ENCODE peak calls at places on chromosomes 2 and 18, in ten cellular contexts. G, K, S, X, Q, E, P, N, H and Z are unnamed samples.
A peak's percentile ranks its signal among the peaks of the same experiment; 100 is the strongest.

GRCh38 chr2:120867290-120868231 is 131.9 kb downstream of the GLI2 start:
- DNase-seq in E (peak; percentile 70), P (peak; percentile 88), S (peak; percentile 65), H (peak; percentile 87), G (peak; percentile 72), K (peak; percentile 60), X (peak; percentile 48), Q (peak; percentile 70), N (peak; percentile 86), Z (peak; percentile 30)

GRCh38 chr2:20439193-20439475 is 7.7 kb upstream of the RHOB start:
- DNase-seq in N (no peak), P (no peak), K (peak; percentile 45), X (no peak), Q (peak; percentile 67), G (no peak), S (no peak), E (peak; percentile 58), H (peak; percentile 38), Z (no peak)

GRCh38 chr2:119629323-119629825 is 49.6 kb upstream of the TMEM177 start:
- DNase-seq in H (no peak), X (no peak), S (peak; percentile 14), G (no peak), P (no peak), E (no peak), N (no peak), K (no peak), Q (no peak), Z (no peak)

GRCh38 chr2:109722026-109722425 is 72.1 kb upstream of the RGPD5 start:
- DNase-seq in S (no peak), H (no peak), Q (no peak), K (no peak), X (no peak), G (no peak), N (no peak), P (no peak), E (no peak), Z (no peak)

GRCh38 chr2:232375164-232375563 is 3.4 kb upstream of the ALPP start:
- DNase-seq in G (no peak), N (no peak), K (no peak), H (no peak), E (peak; percentile 4), Q (no peak), S (peak; percentile 30), P (no peak), X (no peak), Z (no peak)

GRCh38 chr2:239722760-239723448 is 302.2 kb downstream of the NDUFA10 start:
- DNase-seq in H (no peak), P (no peak), G (no peak), K (no peak), S (no peak), N (no peak), E (no peak), Q (no peak), X (no peak), Z (no peak)

GRCh38 chr2:22800422-22800821 is 584.6 kb upstream of the KLHL29 start:
- DNase-seq in P (no peak), K (no peak), N (no peak), X (no peak), Q (no peak), E (no peak), G (no peak), S (peak; percentile 76), H (no peak), Z (no peak)

GRCh38 chr18:50586710-50587109 is 26.8 kb downstream of the MAPK4 start:
- DNase-seq in G (no peak), H (no peak), Q (no peak), N (no peak), P (no peak), X (no peak), S (no peak), K (no peak), E (no peak), Z (no peak)

GRCh38 chr2:116088246-116088645 is 1645.8 kb downstream of the DPP10 start:
- DNase-seq in N (no peak), H (no peak), K (no peak), P (no peak), G (no peak), S (no peak), X (no peak), E (no peak), Q (no peak), Z (no peak)

GRCh38 chr2:240983996-240984498 is 14.4 kb upstream of the SNED1 start:
- DNase-seq in H (no peak), X (peak; percentile 10), N (no peak), Q (no peak), S (no peak), K (no peak), E (peak; percentile 20), P (no peak), G (peak; percentile 65), Z (peak; percentile 45)

GRCh38 chr2:144751142-144751905 is 231.4 kb upstream of the ZEB2 start:
- DNase-seq in E (no peak), S (no peak), Q (no peak), K (no peak), H (no peak), X (no peak), P (no peak), G (no peak), N (no peak), Z (no peak)

GRCh38 chr18:10482363-10482984 is 28.0 kb downstream of the APCDD1 start:
- DNase-seq in G (no peak), Q (no peak), N (peak; percentile 34), H (no peak), P (no peak), K (no peak), E (no peak), X (no peak), S (peak; percentile 45), Z (peak; percentile 0)
- TF ChIP-seq CTCF in G (no peak), Q (no peak), N (no peak), H (no peak), P (no peak), K (no peak), E (no peak), X (no peak), S (peak; percentile 31), Z (no peak)

DNA sequence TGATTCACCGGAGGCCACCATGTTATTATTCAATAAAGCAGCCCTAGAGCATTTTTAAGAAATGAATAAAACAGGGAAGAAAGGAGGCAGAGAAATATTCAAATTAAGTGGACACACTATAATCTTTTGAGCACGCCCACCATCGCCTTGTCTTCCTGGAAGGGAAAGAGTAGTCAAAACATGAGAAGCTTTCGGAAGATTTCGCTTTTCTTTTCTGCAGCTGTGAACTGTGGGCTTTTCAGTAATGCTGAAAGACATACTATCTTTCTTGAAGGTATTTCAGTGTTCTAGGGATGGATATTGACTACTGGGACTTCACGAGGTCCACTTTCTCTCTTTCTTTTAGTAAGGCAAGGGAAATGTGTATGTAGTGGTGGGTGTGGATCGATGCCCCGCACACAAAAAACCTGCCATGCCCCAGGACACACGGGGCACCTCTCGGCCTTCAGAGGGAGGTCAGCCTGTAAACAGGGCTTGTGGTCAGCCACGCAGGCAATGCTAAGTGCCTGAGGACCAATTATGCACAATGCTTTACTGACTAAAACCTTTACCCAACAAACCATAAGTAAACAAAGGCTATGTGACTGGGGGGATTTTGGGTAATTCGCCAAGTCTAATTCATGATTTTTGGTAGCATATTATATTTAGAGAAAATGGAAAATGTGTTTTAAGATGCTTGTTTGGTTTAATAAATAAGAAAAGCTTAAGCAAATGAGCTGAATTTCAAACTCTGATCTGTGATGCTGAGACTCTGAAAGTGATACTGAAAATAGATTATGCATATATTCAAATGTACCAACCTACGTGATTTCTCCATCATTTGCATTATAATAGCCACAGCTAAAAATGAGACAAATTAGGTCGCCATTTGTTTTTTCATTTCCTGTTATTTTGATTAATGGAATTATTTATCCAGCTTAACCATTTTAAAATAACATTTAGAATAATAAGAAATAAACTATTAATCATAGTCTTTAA is 130.5 kb downstream of the ZNF516 start:
- DNase-seq in K (no peak), E (no peak), S (no peak), H (peak; percentile 35), X (no peak), N (no peak), P (no peak), G (no peak), Q (no peak), Z (no peak)
- H3K4me3 ChIP-seq in K (no peak overlapping the region), E (no peak overlapping the region), S (no peak overlapping the region), H (no peak overlapping the region), X (no peak overlapping the region), N (no peak overlapping the region), P (no peak overlapping the region), G (no peak overlapping the region), Q (no peak overlapping the region), Z (no peak overlapping the region)

DNA sequence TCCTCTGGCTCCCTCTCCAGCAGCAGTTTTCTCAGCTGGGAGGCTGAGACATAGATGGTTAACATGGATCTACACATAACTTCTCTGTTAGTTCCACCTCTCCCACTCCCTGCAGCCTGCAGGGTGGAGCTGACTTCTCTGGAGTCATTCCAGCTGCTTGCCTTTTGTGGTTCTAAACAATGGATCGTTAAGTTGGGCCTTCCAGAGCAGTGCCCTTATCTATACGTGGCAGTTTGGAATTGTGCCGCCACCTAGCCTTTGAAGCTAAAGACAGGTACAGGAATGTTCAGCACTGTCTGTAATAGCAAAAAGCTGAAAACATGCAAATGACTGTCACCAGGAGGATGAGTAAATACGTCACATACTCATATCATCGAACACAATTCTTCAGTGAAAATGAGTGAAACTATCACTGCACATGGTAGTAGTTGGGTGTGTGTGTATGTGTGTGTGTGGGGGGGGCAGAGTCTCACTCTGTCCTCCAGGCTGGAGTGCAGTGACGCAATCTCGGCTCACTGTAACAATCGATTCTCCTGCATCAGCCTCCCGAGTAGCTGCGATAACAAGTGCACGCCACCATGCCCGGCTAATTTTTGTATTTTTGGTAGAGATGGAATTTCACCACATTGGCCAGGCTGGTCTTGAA is 50.3 kb downstream of the SH2D6 start:
- DNase-seq in G (peak; percentile 58), E (no peak), S (peak; percentile 83), X (no peak), H (peak; percentile 32), K (peak; percentile 60), P (peak; percentile 79), N (no peak), Q (peak; percentile 61), Z (peak; percentile 51)
- TF ChIP-seq CTCF in G (no peak), E (no peak), S (peak; percentile 42), X (no peak), H (no peak), K (no peak), P (no peak), N (no peak), Q (no peak), Z (no peak)

GRCh38 chr2:38074775-38075435 is 1.0 kb downstream of the CYP1B1 start:
- DNase-seq in N (peak; percentile 43), G (peak; percentile 74), E (peak; percentile 32), Q (peak; percentile 34), K (peak; percentile 15), P (peak; percentile 73), S (peak; percentile 66), X (no peak), H (no peak), Z (no peak)

GRCh38 chr2:38074047-38074774 is 1.7 kb downstream of the CYP1B1 start:
- DNase-seq in N (no peak), H (no peak), G (peak; percentile 71), P (peak; percentile 37), K (no peak), Q (no peak), S (peak; percentile 60), X (no peak), E (no peak), Z (no peak)

GRCh38 chr2:38076710-38077430 is 919 bp upstream of the CYP1B1 start:
- DNase-seq in P (peak; percentile 92), G (peak; percentile 83), S (peak; percentile 86), H (peak; percentile 80), N (peak; percentile 78), E (peak; percentile 83), K (no peak), Q (peak; percentile 90), X (no peak), Z (peak; percentile 81)

GRCh38 chr2:38076250-38076709 is 329 bp upstream of the CYP1B1 start:
- DNase-seq in X (no peak), Q (peak; percentile 80), K (peak; percentile 16), N (peak; percentile 76), P (peak; percentile 82), E (peak; percentile 86), G (no peak), S (peak; percentile 95), H (peak; percentile 76), Z (peak; percentile 85)

GRCh38 chr2:38075436-38076249 is at the start of gene CYP1B1:
- DNase-seq in Q (no peak), E (peak; percentile 55), G (peak; percentile 77), S (no peak), K (no peak), X (no peak), N (peak; percentile 48), P (peak; percentile 47), H (no peak), Z (no peak)
- H3K4me3 ChIP-seq in Q (peak within 1 kb of the TSS; percentile 53), E (peak within 1 kb of the TSS; percentile 58), G (peak within 1 kb of the TSS; percentile 39), S (peak within 1 kb of the TSS; percentile 53), K (peak within 1 kb of the TSS; percentile 34), X (peak within 1 kb of the TSS; percentile 33), N (peak within 1 kb of the TSS; percentile 44), P (peak within 1 kb of the TSS; percentile 48), H (peak within 1 kb of the TSS; percentile 51), Z (peak within 1 kb of the TSS; percentile 55)